ENCODE peak calls at places on chromosomes 16 and 17, in four cellular contexts. V, H, U and A are unnamed samples.
A peak's percentile ranks its signal among the peaks of the same experiment; 100 is the strongest.

GRCh38 chr17:45405250-45406086 is 27.2 kb downstream of the ARHGAP27 start:
- DNase-seq in V (no peak), H (peak; percentile 91), U (peak; percentile 79), A (no peak)

GRCh38 chr17:50279181-50279526 is 4.9 kb downstream of the TMEM92 start:
- DNase-seq in V (no peak), H (no peak), U (no peak), A (no peak)

GRCh38 chr16:71345031-71345430 is 13.5 kb upstream of the CALB2 start:
- DNase-seq in V (no peak), H (no peak), U (no peak), A (no peak)

GRCh38 chr17:46141645-46142044 is 51.6 kb downstream of the KANSL1 start:
- DNase-seq in V (no peak), H (no peak), U (peak; percentile 49), A (no peak)

GRCh38 chr16:1779741-1780676 is 2.4 kb downstream of the SPSB3 start:
- DNase-seq in V (no peak), H (no peak), U (no peak), A (no peak)

GRCh38 chr17:42566873-42567573 is at the start of gene MLX:
- DNase-seq in V (peak; percentile 72), H (peak; percentile 95), U (peak; percentile 99), A (peak; percentile 92)

GRCh38 chr17:59842901-59843652 is 49.7 kb downstream of the TUBD1 start:
- DNase-seq in V (no peak), H (peak; percentile 76), U (peak; percentile 80), A (no peak)

GRCh38 chr17:7281074-7281952 is at the start of gene SLC2A4:
- DNase-seq in V (peak; percentile 78), H (peak; percentile 98), U (peak; percentile 98), A (peak; percentile 97)

GRCh38 chr17:59510611-59511010 is 54.8 kb upstream of the DHX40 start:
- DNase-seq in V (no peak), H (no peak), U (no peak), A (no peak)

GRCh38 chr16:57299009-57299718 is 14.7 kb upstream of the PLLP start:
- DNase-seq in V (peak; percentile 62), H (peak; percentile 68), U (peak; percentile 80), A (peak; percentile 76)

GRCh38 chr16:48146710-48147109 is 9.1 kb downstream of the ABCC12 start:
- DNase-seq in V (no peak), H (no peak), U (no peak), A (no peak)

GRCh38 chr16:48014349-48015135 is 141.3 kb downstream of the ABCC12 start:
- DNase-seq in V (no peak), H (no peak), U (no peak), A (no peak)

GRCh38 chr16:70444249-70445063 is 5.6 kb upstream of the ST3GAL2 start:
- DNase-seq in V (no peak), H (peak; percentile 66), U (no peak), A (no peak)

GRCh38 chr17:50033316-50033715 is 22.6 kb upstream of the ITGA3 start:
- DNase-seq in V (no peak), H (no peak), U (no peak), A (peak; percentile 47)

GRCh38 chr16:58331024-58331707 is 36.3 kb upstream of the PRSS54 start:
- DNase-seq in V (no peak), H (no peak), U (no peak), A (no peak)

GRCh38 chr17:67689534-67690177 is 28.1 kb upstream of the NOL11 start:
- DNase-seq in V (peak; percentile 11), H (peak; percentile 64), U (no peak), A (no peak)

GRCh38 chr17:6608321-6608720 is 32.2 kb downstream of the KIAA0753 start:
- DNase-seq in V (no peak), H (no peak), U (no peak), A (no peak)

GRCh38 chr16:63553980-63554379 is 1517.7 kb upstream of the CDH8 start:
- DNase-seq in V (no peak), H (no peak), U (no peak), A (no peak)

GRCh38 chr17:79627184-79627765 is 16.4 kb upstream of the RBFOX3 start:
- DNase-seq in V (no peak), H (no peak), U (peak; percentile 48), A (peak; percentile 41)

GRCh38 chr16:52812945-52813556 is 239.6 kb downstream of the CHD9NB start:
- DNase-seq in V (no peak), H (no peak), U (no peak), A (no peak)

GRCh38 chr16:397736-398332 is 835 bp downstream of the NME4 start:
- DNase-seq in V (no peak), H (peak; percentile 70), U (peak; percentile 93), A (peak; percentile 92)

GRCh38 chr16:86292171-86292775 is 218.1 kb upstream of the FOXF1 start:
- DNase-seq in V (no peak), H (no peak), U (no peak), A (no peak)

GRCh38 chr16:83723244-83723643 is 84.5 kb upstream of the HSBP1 start:
- DNase-seq in V (no peak), H (no peak), U (no peak), A (no peak)

GRCh38 chr16:12119562-12119961 is 143.0 kb downstream of the SNX29 start:
- DNase-seq in V (no peak), H (no peak), U (peak; percentile 80), A (no peak)

GRCh38 chr16:83002351-83003334 is 375.9 kb downstream of the CDH13 start:
- DNase-seq in V (no peak), H (no peak), U (no peak), A (no peak)

GRCh38 chr17:29625037-29625750 is 2.5 kb upstream of the CORO6 start:
- DNase-seq in V (no peak), H (no peak), U (no peak), A (no peak)

GRCh38 chr16:11138769-11139623 is 117.0 kb downstream of the SOCS1 start:
- DNase-seq in V (no peak), H (no peak), U (no peak), A (peak; percentile 62)

GRCh38 chr16:8686879-8687278 is 12.5 kb downstream of the ABAT start:
- DNase-seq in V (no peak), H (peak; percentile 24), U (no peak), A (no peak)

GRCh38 chr17:18360518-18360917 is 2.8 kb downstream of the SHMT1 start:
- DNase-seq in V (no peak), H (no peak), U (no peak), A (no peak)

GRCh38 chr17:57899822-57900221 is 50.0 kb upstream of the MRPS23 start:
- DNase-seq in V (no peak), H (peak; percentile 81), U (no peak), A (peak; percentile 54)

GRCh38 chr17:57902117-57902799 is 52.4 kb upstream of the MRPS23 start:
- DNase-seq in V (no peak), H (no peak), U (no peak), A (no peak)

GRCh38 chr17:57902800-57903759 is 52.1 kb downstream of the CUEDC1 start:
- DNase-seq in V (peak; percentile 90), H (peak; percentile 87), U (peak; percentile 98), A (peak; percentile 95)

GRCh38 chr17:57899391-57899790 is 49.5 kb upstream of the MRPS23 start:
- DNase-seq in V (no peak), H (no peak), U (no peak), A (no peak)

GRCh38 chr17:57900991-57901743 is 51.3 kb upstream of the MRPS23 start:
- DNase-seq in V (no peak), H (peak; percentile 84), U (no peak), A (no peak)
- H3K4me1 ChIP-seq in V (peaks cover 29% of the 10 kb centered on the region), H (peaks cover 53% of the 10 kb centered on the region), U (peaks cover 64% of the 10 kb centered on the region), A (peaks cover 77% of the 10 kb centered on the region)

GRCh38 chr16:3444032-3444388 is 530 bp downstream of the NAA60 start:
- DNase-seq in V (no peak), H (peak; percentile 64), U (no peak), A (no peak)
- TF ChIP-seq CTCF in V (no peak), H (no peak), U (no peak), A (no peak)

GRCh38 chr16:78773316-78773715 is 673.9 kb downstream of the WWOX start:
- DNase-seq in V (no peak), H (no peak), U (no peak), A (no peak)
- H3K9me3 ChIP-seq in V (no peaks in the 10 kb centered on the region), H (no peaks in the 10 kb centered on the region), U (no peaks in the 10 kb centered on the region), A (no peaks in the 10 kb centered on the region)

GRCh38 chr17:77118251-77118928 is 22.4 kb upstream of the SEC14L1 start:
- DNase-seq in V (no peak), H (no peak), U (peak; percentile 30), A (no peak)
- H3K4me1 ChIP-seq in V (peaks cover 34% of the 10 kb centered on the region), H (no peaks in the 10 kb centered on the region), U (peaks cover 29% of the 10 kb centered on the region), A (peaks cover 26% of the 10 kb centered on the region)

GRCh38 chr16:76729525-76729924 is 452.3 kb downstream of the CNTNAP4 start:
- DNase-seq in V (no peak), H (no peak), U (no peak), A (no peak)
- TF ChIP-seq CTCF in V (no peak), H (no peak), U (no peak), A (no peak)

DNA sequence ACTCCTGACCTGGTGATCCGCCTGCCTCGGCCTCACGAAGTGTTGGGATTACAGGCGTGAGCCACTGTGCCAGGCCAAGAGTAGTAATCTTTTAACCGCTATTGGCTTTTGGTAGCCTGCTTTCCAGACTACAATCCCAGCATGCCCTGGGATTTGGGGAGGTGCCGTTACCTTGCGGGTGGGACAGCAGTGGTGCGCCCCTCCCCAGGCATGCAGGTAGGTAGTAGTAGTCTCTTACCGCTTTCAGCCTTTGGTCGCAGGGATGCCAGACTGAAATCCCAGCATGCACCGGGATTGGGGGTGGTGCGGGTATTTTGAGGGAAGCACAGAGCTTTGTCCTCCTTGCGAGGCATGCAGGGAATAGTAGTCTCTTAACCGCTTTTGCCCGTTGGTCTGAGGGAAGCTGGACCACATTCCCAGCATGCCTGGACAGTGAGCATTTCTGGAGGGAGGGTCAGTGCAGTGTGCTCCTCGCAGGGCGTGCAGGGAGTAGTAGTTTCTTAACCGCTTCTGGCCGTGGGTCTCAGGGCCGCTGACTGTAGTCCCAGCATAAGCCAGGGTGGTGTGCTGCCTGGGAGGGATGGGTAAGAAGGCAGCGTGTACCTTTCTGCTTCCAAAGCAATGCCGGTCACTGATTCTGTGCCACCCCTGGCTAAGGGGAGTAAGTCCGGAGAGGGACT is 1686.8 kb downstream of the TP53TG3F start:
- DNase-seq in V (no peak), H (no peak), U (peak; percentile 56), A (no peak)
- H3K9me3 ChIP-seq in V (no peaks in the 10 kb centered on the region), H (no peaks in the 10 kb centered on the region), U (peaks cover 3% of the 10 kb centered on the region), A (no peaks in the 10 kb centered on the region)

DNA sequence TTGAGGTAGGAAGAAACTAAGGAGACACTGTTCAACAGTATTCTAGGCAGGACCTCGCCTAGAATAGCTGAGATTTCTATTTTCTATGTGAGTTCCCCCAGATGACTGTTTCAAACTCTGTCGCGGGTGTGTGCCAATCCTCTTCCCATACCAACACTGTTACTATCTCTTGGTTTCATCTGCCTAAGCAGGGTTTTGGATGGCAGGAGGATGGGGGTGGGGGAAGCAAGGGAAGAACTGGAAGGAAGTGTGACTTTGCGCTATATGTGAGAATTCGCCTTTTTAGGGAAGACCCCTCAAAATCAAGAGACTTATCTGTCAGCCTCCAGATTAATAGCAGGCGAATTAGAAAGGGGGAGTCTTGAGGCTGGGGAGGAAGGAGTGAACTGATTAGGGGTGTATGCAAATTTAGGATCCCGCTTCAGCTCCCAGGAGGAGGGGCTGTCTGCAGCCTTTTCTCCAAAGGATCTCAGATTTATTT is 521 bp upstream of the G6PC3 start:
- DNase-seq in V (no peak), H (no peak), U (peak; percentile 45), A (no peak)
- H3K4me1 ChIP-seq in V (peaks cover 25% of the 10 kb centered on the region), H (peaks cover 5% of the 10 kb centered on the region), U (peaks cover 18% of the 10 kb centered on the region), A (peaks cover 4% of the 10 kb centered on the region)